ENCODE peak calls at places on chromosomes 13 and 19, in six cellular contexts. T, W, B, H, R and S are unnamed samples.

GRCh38 chr13:25042141-25042540 is 53.8 kb upstream of the PABPC3 start:
- DNase-seq in T (no peak), W (no peak), B (no peak), H (no peak), R (no peak), S (no peak)

GRCh38 chr13:23488442-23488841 is 54.9 kb upstream of the SACS start:
- DNase-seq in T (no peak), W (no peak), B (peak; percentile 46), H (no peak), R (no peak), S (no peak)

GRCh38 chr13:111505175-111505777 is 184.8 kb downstream of the TEX29 start:
- DNase-seq in T (no peak), W (no peak), B (peak; percentile 80), H (no peak), R (no peak), S (peak; percentile 25)

GRCh38 chr19:1239796-1240737 is 1.5 kb upstream of the ATP5F1D start:
- DNase-seq in T (peak; percentile 84), W (peak; percentile 87), B (peak; percentile 92), H (peak; percentile 96), R (peak; percentile 84), S (no peak)

GRCh38 chr13:33110386-33110712 is 94.1 kb downstream of the KL start:
- DNase-seq in T (no peak), W (no peak), B (no peak), H (no peak), R (no peak), S (no peak)

GRCh38 chr19:2270572-2271515 is 11.1 kb downstream of the PEAK3 start:
- DNase-seq in T (peak; percentile 83), W (peak; percentile 83), B (peak; percentile 65), H (peak; percentile 69), R (peak; percentile 71), S (no peak)

GRCh38 chr13:99743079-99743478 is 228.5 kb downstream of the ZIC5 start:
- DNase-seq in T (no peak), W (no peak), B (no peak), H (no peak), R (no peak), S (no peak)

GRCh38 chr13:20772401-20773131 is 1.2 kb downstream of the EEF1AKMT1 start:
- DNase-seq in T (peak; percentile 94), W (no peak), B (no peak), H (peak; percentile 38), R (no peak), S (no peak)

GRCh38 chr13:101150998-101151397 is 265.3 kb downstream of the NALCN start:
- DNase-seq in T (peak; percentile 57), W (no peak), B (peak; percentile 37), H (no peak), R (no peak), S (no peak)

GRCh38 chr19:45922281-45922680 is 7.7 kb upstream of the NANOS2 start:
- DNase-seq in T (no peak), W (no peak), B (peak; percentile 91), H (no peak), R (no peak), S (no peak)

GRCh38 chr13:30128591-30128990 is 178.8 kb downstream of the KATNAL1 start:
- DNase-seq in T (no peak), W (no peak), B (no peak), H (no peak), R (no peak), S (no peak)